ENCODE peak calls at places on chromosomes 6 and 20, in five cellular contexts. V is HepG2, G is H1, R is HCT116, L is K562. X is an unnamed sample.

GRCh38 chr6:30829016-30829415 is 55.3 kb upstream of the DDR1 start:
- DNase-seq in G (no peak), V (no peak), L (no peak), R (no peak), X (no peak)

GRCh38 chr20:38164069-38164468 is 1.0 kb downstream of the TGM2 start:
- DNase-seq in R (no peak), V (no peak), L (no peak), G (no peak), X (no peak)

GRCh38 chr6:108662702-108663101 is 102.0 kb downstream of the FOXO3 start:
- DNase-seq in G (no peak), R (no peak), V (no peak), L (no peak), X (no peak)

GRCh38 chr20:50580842-50581544 is 70.8 kb downstream of the PTPN1 start:
- DNase-seq in V (no peak), R (no peak), L (no peak), G (no peak), X (no peak)

GRCh38 chr6:143027058-143027457 is 33.6 kb upstream of the AIG1 start:
- DNase-seq in G (peak), R (peak), V (peak), L (peak), X (no peak)

GRCh38 chr20:35001596-35002362 is 46.1 kb downstream of the MYH7B start:
- DNase-seq in V (no peak), L (no peak), G (no peak), R (no peak), X (no peak)

GRCh38 chr6:38262609-38263008 is 377.1 kb downstream of the BTBD9 start:
- DNase-seq in L (no peak), V (no peak), G (no peak), R (no peak), X (peak)

GRCh38 chr6:16129623-16130243 is 847 bp downstream of the MYLIP start:
- DNase-seq in R (no peak), L (peak), V (no peak), G (no peak), X (peak)

GRCh38 chr20:12660918-12661317 is 347.9 kb upstream of the SPTLC3 start:
- DNase-seq in R (no peak), G (peak), L (no peak), V (peak), X (no peak)

GRCh38 chr20:14647016-14647415 is 309.6 kb upstream of the FLRT3 start:
- DNase-seq in V (no peak), G (no peak), R (no peak), L (no peak), X (no peak)

GRCh38 chr6:34146801-34147592 is 1.1 kb upstream of the GRM4 start:
- DNase-seq in L (no peak), R (no peak), V (no peak), G (no peak), X (peak)

GRCh38 chr20:25269057-25269832 is 21.4 kb downstream of the PYGB start:
- DNase-seq in G (no peak), R (no peak), V (no peak), L (no peak), X (peak)

GRCh38 chr20:37901667-37902503 is 1.0 kb upstream of the VSTM2L start:
- DNase-seq in R (peak), G (no peak), V (peak), L (peak), X (peak)

GRCh38 chr6:139313784-139314545 is 22.2 kb upstream of the TXLNB start:
- DNase-seq in G (peak), R (no peak), V (no peak), L (no peak), X (no peak)

GRCh38 chr6:13390658-13391057 is 62.3 kb upstream of the TBC1D7 start:
- DNase-seq in V (no peak), R (no peak), L (no peak), G (no peak), X (no peak)

GRCh38 chr6:3265671-3266070 is 6.9 kb downstream of the PSMG4 start:
- DNase-seq in R (no peak), V (no peak), L (no peak), G (no peak), X (no peak)

GRCh38 chr6:105318660-105319059 is 84.2 kb downstream of the PREP start:
- DNase-seq in G (no peak), V (no peak), L (no peak), R (peak), X (no peak)

GRCh38 chr20:25270829-25271251 is 23.0 kb downstream of the PYGB start:
- DNase-seq in G (no peak), L (no peak), V (no peak), R (no peak), X (no peak)

GRCh38 chr6:44439270-44440045 is 52.0 kb downstream of the CDC5L start:
- DNase-seq in G (no peak), L (no peak), R (no peak), V (no peak), X (no peak)

GRCh38 chr20:38460040-38460623 is 12.5 kb upstream of the RALGAPB start:
- DNase-seq in V (peak), G (no peak), L (peak), R (peak), X (no peak)

GRCh38 chr6:150723857-150724256 is 124.2 kb downstream of the PLEKHG1 start:
- DNase-seq in R (no peak), L (no peak), G (no peak), V (no peak), X (no peak)

GRCh38 chr20:59047938-59048680 is 5.5 kb upstream of the PRELID3B start:
- DNase-seq in G (no peak), V (peak), R (no peak), L (peak), X (no peak)

GRCh38 chr6:26272171-26272631 is 92.8 kb upstream of the BTN3A2 start:
- DNase-seq in G (no peak), R (no peak), L (no peak), V (no peak), X (no peak)

GRCh38 chr6:37622639-37623038 is 75.0 kb downstream of the MDGA1 start:
- DNase-seq in L (no peak), G (no peak), R (no peak), V (no peak), X (no peak)

GRCh38 chr6:11964729-11965128 is 47.4 kb upstream of the HIVEP1 start:
- DNase-seq in R (no peak), L (no peak), G (no peak), V (no peak), X (no peak)
- TF ChIP-seq JUND in R (no peak), L (no peak), G (no peak), V (no peak), X (no peak)

DNA sequence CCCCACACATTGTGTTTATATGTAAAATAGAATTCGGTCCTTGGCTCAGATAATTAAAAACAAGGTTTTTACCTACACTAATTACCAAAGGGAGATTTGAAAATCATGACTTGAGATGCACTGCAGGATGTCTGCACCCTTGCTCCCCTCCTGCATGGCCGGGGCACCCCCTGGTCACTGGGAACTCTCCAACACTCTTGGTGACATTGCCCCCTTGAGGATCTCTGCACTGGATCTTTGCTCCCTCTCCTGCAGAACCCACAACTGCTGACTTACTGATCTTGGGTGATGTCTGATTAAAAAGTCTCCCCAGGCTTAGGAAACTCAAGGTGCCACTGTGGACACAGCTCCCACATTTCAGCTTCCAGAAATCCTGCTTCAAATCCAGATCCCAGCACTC is 17.1 kb upstream of the CSNK2A1 start:
- DNase-seq in V (no peak), R (no peak), L (no peak), G (no peak), X (no peak)
- TF ChIP-seq JUND in V (no peak), R (no peak), L (no peak), G (no peak), X (no peak)

DNA sequence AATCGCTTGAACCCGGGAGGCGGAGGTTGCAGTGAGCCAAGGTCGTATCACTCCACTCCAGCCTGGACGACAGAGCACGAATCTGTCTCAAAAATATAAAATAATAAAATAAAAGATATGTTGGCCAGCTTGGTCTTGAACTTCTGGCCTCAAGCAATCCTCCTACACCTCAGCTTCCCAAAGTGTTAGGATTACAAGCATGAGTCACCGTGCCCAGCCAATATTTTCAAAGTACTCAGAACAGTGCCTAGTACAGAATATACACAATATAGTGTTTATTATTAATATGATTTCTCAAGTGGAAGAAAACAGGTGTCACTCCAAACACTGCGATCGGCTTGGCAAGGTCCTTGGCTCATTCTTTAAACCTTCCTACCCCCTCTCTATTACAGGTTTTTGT is 3.1 kb downstream of the FAM210B start:
- DNase-seq in R (no peak), G (no peak), L (peak), V (no peak), X (no peak)
- TF ChIP-seq JUND in R (no peak), G (no peak), L (no peak), V (no peak), X (no peak)

GRCh38 chr6:162765251-162765650 is 37.5 kb downstream of the PACRG start:
- DNase-seq in R (no peak), G (no peak), L (no peak), V (no peak), X (no peak)
- TF ChIP-seq JUND in R (no peak), G (no peak), L (no peak), V (no peak), X (no peak)

GRCh38 chr6:100889351-100889750 is 8.2 kb upstream of the ASCC3 start:
- DNase-seq in L (no peak), G (no peak), V (no peak), R (no peak), X (no peak)
- TF ChIP-seq JUND in L (no peak), G (no peak), V (no peak), R (no peak), X (no peak)

DNA sequence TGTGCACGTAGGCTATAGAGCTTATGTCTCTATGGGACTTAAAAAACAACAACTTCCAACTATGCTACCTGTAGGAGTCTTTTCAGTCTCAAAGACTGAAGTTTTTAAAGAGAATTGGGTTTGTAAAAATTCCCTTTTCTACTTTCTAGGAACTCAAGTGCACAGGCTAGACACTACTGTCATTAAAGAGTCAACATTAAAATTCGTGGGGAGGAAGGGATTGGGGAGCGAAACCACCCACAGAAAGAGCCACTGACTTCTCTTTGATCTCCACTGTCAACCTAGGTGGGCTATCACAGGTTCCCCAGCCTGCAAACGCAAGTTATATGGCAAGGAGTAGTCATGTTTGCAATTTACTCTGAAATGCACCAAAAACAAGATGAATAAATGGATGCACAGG is 37.7 kb downstream of the ADTRP start:
- DNase-seq in R (no peak), V (no peak), G (no peak), L (no peak), X (no peak)
- TF ChIP-seq JUND in R (no peak), V (no peak), G (no peak), L (no peak), X (no peak)

X was measured in T47D.